ENCODE peak calls at places on chromosomes 5 and 9, in five cellular contexts. V is IMR-90, L is H9, K is trophoblast cell, X is mesendoderm. T is an unnamed sample.

GRCh38 chr9:19411316-19411715 is 2.5 kb downstream of the ACER2 start:
- DNase-seq in V (peak), X (no peak), L (no peak), K (peak), T (no peak)

GRCh38 chr5:111337688-111338087 is 113.5 kb downstream of the CAMK4 start:
- DNase-seq in K (no peak), X (no peak), L (no peak), V (no peak), T (no peak)

GRCh38 chr5:149671544-149671943 is 58.6 kb upstream of the PPARGC1B start:
- DNase-seq in L (no peak), K (no peak), V (no peak), X (no peak), T (no peak)

GRCh38 chr5:100900142-100900795 is 2.8 kb downstream of the ST8SIA4 start:
- DNase-seq in V (no peak), L (peak), K (peak), X (peak), T (no peak)

GRCh38 chr9:129317179-129318011 is 139.3 kb upstream of the IER5L start:
- DNase-seq in X (peak), L (no peak), V (peak), K (no peak), T (no peak)

GRCh38 chr5:133967715-133968056 is 739 bp downstream of the C5orf15 start:
- DNase-seq in L (no peak), V (peak), K (no peak), X (peak), T (no peak)

GRCh38 chr5:157778121-157778805 is 34.8 kb downstream of the LSM11 start:
- DNase-seq in V (peak), X (no peak), K (no peak), L (no peak), T (no peak)

GRCh38 chr9:26540094-26540493 is 352.5 kb downstream of the CAAP1 start:
- DNase-seq in L (no peak), V (no peak), K (no peak), X (no peak), T (no peak)

GRCh38 chr9:17719053-17719452 is 140.2 kb downstream of the SH3GL2 start:
- DNase-seq in X (no peak), K (no peak), V (no peak), L (no peak), T (no peak)

GRCh38 chr9:38144421-38144820 is 75.4 kb upstream of the SHB start:
- DNase-seq in V (peak), L (no peak), X (peak), K (no peak), T (no peak)

GRCh38 chr5:145982572-145983314 is 46.4 kb downstream of the SH3RF2 start:
- DNase-seq in K (no peak), V (peak), X (no peak), L (no peak), T (no peak)

GRCh38 chr5:76724871-76725270 is 8.9 kb downstream of the F2R start:
- DNase-seq in V (peak), K (no peak), L (no peak), X (peak), T (no peak)

GRCh38 chr9:92042260-92042659 is 73.0 kb downstream of the SPTLC1 start:
- DNase-seq in X (no peak), K (no peak), L (no peak), V (no peak), T (no peak)

GRCh38 chr5:4868140-4868735 is 271.9 kb upstream of the ADAMTS16 start:
- DNase-seq in L (peak), X (peak), K (peak), V (no peak), T (peak)

GRCh38 chr5:56647109-56647863 is 168.1 kb upstream of the MAP3K1 start:
- DNase-seq in V (no peak), L (no peak), K (no peak), X (no peak), T (no peak)

GRCh38 chr5:16505904-16506303 is 40.3 kb upstream of the ZNF622 start:
- DNase-seq in X (no peak), K (no peak), L (no peak), V (no peak), T (no peak)

GRCh38 chr9:11962327-11962726 is 730.9 kb upstream of the TYRP1 start:
- DNase-seq in K (no peak), L (no peak), V (no peak), X (no peak), T (no peak)

GRCh38 chr9:130930132-130930803 is 8.8 kb downstream of the FIBCD1 start:
- DNase-seq in K (no peak), X (no peak), V (no peak), L (no peak), T (no peak)

GRCh38 chr5:156505101-156505500 is 178.1 kb downstream of the SGCD start:
- DNase-seq in V (no peak), L (no peak), K (no peak), X (no peak), T (no peak)

GRCh38 chr9:133477992-133478850 is 678 bp downstream of the SLC2A6 start:
- DNase-seq in L (no peak), K (peak), V (peak), X (peak), T (no peak)

GRCh38 chr5:122611401-122611800 is 163.5 kb upstream of the SNX2 start:
- DNase-seq in X (peak), K (peak), L (no peak), V (no peak), T (no peak)

GRCh38 chr5:4640793-4641192 is 499.3 kb upstream of the ADAMTS16 start:
- DNase-seq in X (peak), K (no peak), V (no peak), L (peak), T (peak)

GRCh38 chr5:88787856-88788255 is 95.1 kb downstream of the MEF2C start:
- DNase-seq in V (no peak), L (no peak), X (no peak), K (peak), T (no peak)

GRCh38 chr9:78620303-78620702 is 323.4 kb downstream of the PSAT1 start:
- DNase-seq in L (no peak), X (no peak), V (peak), K (no peak), T (no peak)

GRCh38 chr9:123281659-123282342 is 13.4 kb upstream of the STRBP start:
- DNase-seq in K (no peak), L (no peak), V (no peak), X (no peak), T (no peak)

GRCh38 chr9:131787838-131788237 is 48.0 kb upstream of the RAPGEF1 start:
- DNase-seq in V (no peak), K (no peak), X (no peak), L (no peak), T (no peak)

GRCh38 chr9:95315108-95315746 is 2.3 kb downstream of the FANCC start:
- DNase-seq in X (no peak), K (no peak), V (no peak), L (no peak), T (no peak)

GRCh38 chr5:98770911-98771322 is 2.5 kb upstream of the RGMB start:
- DNase-seq in X (no peak), K (no peak), L (no peak), V (peak), T (no peak)

GRCh38 chr5:39470021-39470420 is 45.2 kb upstream of the DAB2 start:
- DNase-seq in V (no peak), L (no peak), K (no peak), X (no peak), T (no peak)

GRCh38 chr9:124869986-124870560 is 8.1 kb downstream of the ARPC5L start:
- DNase-seq in L (no peak), V (peak), K (no peak), X (no peak), T (no peak)
- H3K18ac ChIP-seq in L (no peak), V (peak), K (no peak), X (peak), T (no peak)

GRCh38 chr9:32384364-32385134 is at the start of gene ACO1:
- DNase-seq in K (peak), L (peak), X (peak), V (peak), T (peak)
- H3K18ac ChIP-seq in K (peak), L (peak), X (peak), V (peak), T (peak)

DNA sequence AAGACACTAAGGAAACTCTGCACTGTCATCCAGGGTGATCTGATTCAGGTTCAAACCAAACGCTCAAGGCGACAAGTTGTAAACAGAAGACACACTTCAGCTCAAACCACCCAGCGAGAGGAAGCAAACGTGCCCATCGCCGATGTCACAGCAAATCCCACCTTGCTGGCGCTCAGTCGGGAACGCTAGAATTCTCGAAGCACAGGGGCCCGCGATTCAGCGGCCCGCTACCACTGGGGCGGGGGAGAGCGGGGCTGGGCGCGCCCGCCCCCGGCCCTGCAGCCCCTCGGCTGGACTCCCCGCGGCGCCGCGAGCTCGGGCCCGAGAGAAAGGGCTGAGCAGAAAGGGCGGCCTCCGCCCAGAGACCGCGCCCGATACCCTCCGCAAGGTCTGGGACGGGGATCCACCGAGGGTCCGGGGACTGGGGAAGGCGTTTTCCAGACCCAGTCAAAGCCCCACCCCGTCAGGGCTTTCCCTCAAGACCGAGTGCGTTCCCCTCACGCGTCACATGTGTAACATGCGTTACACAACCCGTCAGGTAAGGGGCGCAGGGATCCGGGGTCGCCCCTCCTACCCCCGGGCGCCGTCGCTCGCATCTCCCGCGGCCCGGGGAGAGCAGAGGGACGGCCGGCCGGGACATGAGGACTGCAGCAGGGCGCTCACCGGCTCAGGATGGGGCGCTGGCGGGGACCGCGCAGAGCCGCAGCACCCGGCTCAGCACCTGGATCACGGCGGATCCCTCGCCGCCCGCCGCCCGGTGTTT is 461 bp downstream of the AGTPBP1 start:
- DNase-seq in V (peak), K (peak), L (peak), X (peak), T (peak)
- H3K18ac ChIP-seq in V (no peak), K (peak), L (peak), X (peak), T (peak)

DNA sequence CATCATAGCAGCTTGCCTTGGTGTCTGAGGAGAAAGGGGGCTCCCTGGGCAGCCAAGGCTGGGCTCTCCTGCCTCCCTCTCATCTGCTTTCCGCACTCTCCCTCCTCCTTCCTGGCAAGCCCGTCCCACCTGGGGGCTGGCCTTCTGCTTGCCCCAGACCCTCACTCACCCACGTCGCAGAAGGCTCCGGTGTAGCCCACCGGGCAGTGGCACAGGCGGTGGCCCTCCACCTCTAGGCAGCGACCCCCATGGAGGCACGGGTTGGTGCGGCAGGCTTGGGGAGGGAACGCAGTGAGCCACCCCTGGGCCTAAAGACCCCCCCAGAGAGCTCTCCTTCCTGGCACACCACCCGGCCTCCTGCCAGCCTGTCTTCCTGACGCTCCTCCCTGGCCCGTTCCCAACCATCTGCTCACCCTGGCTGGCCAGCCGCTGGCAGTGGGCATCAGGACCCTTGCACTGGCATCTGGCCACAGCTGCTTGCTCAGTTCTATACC is 4.2 kb upstream of the PFN3 start:
- DNase-seq in L (no peak), X (no peak), K (no peak), V (no peak), T (no peak)
- H3K18ac ChIP-seq in L (no peak), X (no peak), K (no peak), V (peak), T (peak)

GRCh38 chr5:1371191-1371590 is 26.3 kb upstream of the CLPTM1L start:
- DNase-seq in L (no peak), X (no peak), K (no peak), V (no peak), T (no peak)
- H3K18ac ChIP-seq in L (no peak), X (no peak), K (no peak), V (no peak), T (no peak)

GRCh38 chr9:81687521-81688261 is 1.7 kb downstream of the TLE1 start:
- DNase-seq in L (peak), V (no peak), K (peak), X (peak), T (peak)
- H3K18ac ChIP-seq in L (peak), V (peak), K (peak), X (peak), T (peak)

GRCh38 chr5:14508046-14508445 is 73.5 kb upstream of the OTULINL start:
- DNase-seq in K (no peak), X (no peak), V (no peak), L (no peak), T (no peak)
- H3K18ac ChIP-seq in K (no peak), X (no peak), V (no peak), L (no peak), T (no peak)

GRCh38 chr5:116613445-116613844 is 38.8 kb upstream of the SEMA6A start:
- DNase-seq in X (no peak), K (no peak), L (no peak), V (no peak), T (no peak)

GRCh38 chr5:116614603-116614920 is 39.9 kb upstream of the SEMA6A start:
- DNase-seq in K (no peak), L (no peak), V (no peak), X (no peak), T (no peak)

GRCh38 chr5:116612431-116612830 is 37.8 kb upstream of the SEMA6A start:
- DNase-seq in X (no peak), K (no peak), L (no peak), V (no peak), T (no peak)
- H3K18ac ChIP-seq in X (no peak), K (no peak), L (no peak), V (no peak), T (no peak)

GRCh38 chr5:154242442-154242841 is 51.9 kb downstream of the GALNT10 start:
- DNase-seq in X (no peak), V (no peak), L (no peak), K (no peak), T (no peak)

GRCh38 chr5:154242964-154243376 is 52.4 kb downstream of the GALNT10 start:
- DNase-seq in K (no peak), L (no peak), V (no peak), X (no peak), T (no peak)

GRCh38 chr5:154241021-154241420 is 50.5 kb downstream of the GALNT10 start:
- DNase-seq in V (no peak), L (no peak), K (no peak), X (no peak), T (no peak)

GRCh38 chr5:154244476-154244875 is 53.9 kb downstream of the GALNT10 start:
- DNase-seq in V (no peak), X (no peak), K (no peak), L (no peak), T (no peak)

GRCh38 chr5:154243736-154244135 is 53.2 kb downstream of the GALNT10 start:
- DNase-seq in L (no peak), V (peak), X (no peak), K (no peak), T (no peak)
- H3K18ac ChIP-seq in L (no peak), V (peak), X (no peak), K (peak), T (no peak)